ENCODE peak calls at places on chromosomes 11 and 22, in seven cellular contexts. One of them, this sample, is unnamed.

GRCh38 chr11:33542921-33543320 is 157.7 kb downstream of the C11orf91 start:
- DNase-seq in dorsolateral prefrontal cortex: peak; percentile 49
- DNase-seq in OCI-LY7: peak; percentile 51
- DNase-seq in T-helper 9 cell: peak; percentile 25
- DNase-seq in NCI-H1092: peak; percentile 12
- DNase-seq in memory B cell: peak; percentile 43
- DNase-seq in globus pallidus: peak; percentile 47
- DNase-seq in this sample: peak; percentile 84

GRCh38 chr11:66637557-66638176 is 836 bp upstream of the RBM4 start:
- DNase-seq in OCI-LY7: no peak
- DNase-seq in T-helper 9 cell: no peak
- DNase-seq in dorsolateral prefrontal cortex: no peak
- DNase-seq in memory B cell: no peak
- DNase-seq in NCI-H1092: no peak
- DNase-seq in globus pallidus: no peak
- DNase-seq in this sample: no peak

GRCh38 chr22:47495102-47495501 is 732.7 kb downstream of the TBC1D22A start:
- DNase-seq in OCI-LY7: peak; percentile 62
- DNase-seq in T-helper 9 cell: no peak
- DNase-seq in globus pallidus: no peak
- DNase-seq in dorsolateral prefrontal cortex: no peak
- DNase-seq in NCI-H1092: no peak
- DNase-seq in memory B cell: no peak
- DNase-seq in this sample: no peak

GRCh38 chr22:17919276-17920144 is 104.9 kb downstream of the MICAL3 start:
- DNase-seq in NCI-H1092: no peak
- DNase-seq in dorsolateral prefrontal cortex: no peak
- DNase-seq in globus pallidus: no peak
- DNase-seq in OCI-LY7: no peak
- DNase-seq in memory B cell: no peak
- DNase-seq in T-helper 9 cell: no peak
- DNase-seq in this sample: peak; percentile 65

GRCh38 chr11:119108151-119108856 is 1.2 kb downstream of the C2CD2L start:
- DNase-seq in memory B cell: no peak
- DNase-seq in NCI-H1092: no peak
- DNase-seq in T-helper 9 cell: no peak
- DNase-seq in OCI-LY7: peak; percentile 71
- DNase-seq in globus pallidus: no peak
- DNase-seq in dorsolateral prefrontal cortex: peak; percentile 61
- DNase-seq in this sample: no peak

GRCh38 chr11:102239906-102240305 is 77.4 kb upstream of the BIRC3 start:
- DNase-seq in NCI-H1092: no peak
- DNase-seq in memory B cell: no peak
- DNase-seq in dorsolateral prefrontal cortex: no peak
- DNase-seq in globus pallidus: no peak
- DNase-seq in T-helper 9 cell: no peak
- DNase-seq in OCI-LY7: no peak
- DNase-seq in this sample: no peak

GRCh38 chr11:45736424-45736823 is 68.5 kb upstream of the SLC35C1 start:
- DNase-seq in T-helper 9 cell: no peak
- DNase-seq in NCI-H1092: no peak
- DNase-seq in memory B cell: no peak
- DNase-seq in dorsolateral prefrontal cortex: no peak
- DNase-seq in OCI-LY7: no peak
- DNase-seq in globus pallidus: no peak
- DNase-seq in this sample: no peak

GRCh38 chr11:127493330-127493729 is 492.8 kb upstream of the KIRREL3 start:
- DNase-seq in globus pallidus: peak; percentile 12
- DNase-seq in T-helper 9 cell: no peak
- DNase-seq in NCI-H1092: peak; percentile 19
- DNase-seq in dorsolateral prefrontal cortex: no peak
- DNase-seq in OCI-LY7: peak; percentile 10
- DNase-seq in memory B cell: no peak
- DNase-seq in this sample: no peak

GRCh38 chr11:129440028-129440630 is 64.5 kb downstream of the BARX2 start:
- DNase-seq in T-helper 9 cell: no peak
- DNase-seq in dorsolateral prefrontal cortex: no peak
- DNase-seq in NCI-H1092: no peak
- DNase-seq in globus pallidus: no peak
- DNase-seq in OCI-LY7: no peak
- DNase-seq in memory B cell: no peak
- DNase-seq in this sample: peak; percentile 93

GRCh38 chr11:84780689-84781293 is 846.4 kb downstream of the DLG2 start:
- DNase-seq in memory B cell: no peak
- DNase-seq in NCI-H1092: peak; percentile 30
- DNase-seq in OCI-LY7: peak; percentile 31
- DNase-seq in globus pallidus: peak; percentile 4
- DNase-seq in T-helper 9 cell: no peak
- DNase-seq in dorsolateral prefrontal cortex: no peak
- DNase-seq in this sample: no peak

GRCh38 chr22:49638001-49638400 is 189.7 kb downstream of the BRD1 start:
- DNase-seq in OCI-LY7: no peak
- DNase-seq in memory B cell: no peak
- DNase-seq in NCI-H1092: no peak
- DNase-seq in globus pallidus: no peak
- DNase-seq in T-helper 9 cell: no peak
- DNase-seq in dorsolateral prefrontal cortex: no peak
- DNase-seq in this sample: no peak

GRCh38 chr11:125995313-125995712 is 49.5 kb downstream of the VSIG10L2 start:
- DNase-seq in T-helper 9 cell: no peak
- DNase-seq in globus pallidus: no peak
- DNase-seq in OCI-LY7: no peak
- DNase-seq in NCI-H1092: no peak
- DNase-seq in memory B cell: no peak
- DNase-seq in dorsolateral prefrontal cortex: peak; percentile 46
- DNase-seq in this sample: no peak

GRCh38 chr11:126115820-126116319 is 53.2 kb upstream of the CDON start:
- DNase-seq in NCI-H1092: peak; percentile 94
- DNase-seq in memory B cell: no peak
- DNase-seq in dorsolateral prefrontal cortex: no peak
- DNase-seq in T-helper 9 cell: no peak
- DNase-seq in OCI-LY7: no peak
- DNase-seq in globus pallidus: peak; percentile 25
- DNase-seq in this sample: peak; percentile 81

GRCh38 chr11:16148301-16148787 is 208.0 kb downstream of the SOX6 start:
- DNase-seq in OCI-LY7: no peak
- DNase-seq in NCI-H1092: no peak
- DNase-seq in dorsolateral prefrontal cortex: no peak
- DNase-seq in T-helper 9 cell: no peak
- DNase-seq in memory B cell: no peak
- DNase-seq in globus pallidus: peak; percentile 53
- DNase-seq in this sample: no peak

GRCh38 chr22:36470162-36470993 is 11.1 kb downstream of the TXN2 start:
- DNase-seq in dorsolateral prefrontal cortex: peak; percentile 85
- DNase-seq in globus pallidus: peak; percentile 80
- DNase-seq in T-helper 9 cell: peak; percentile 68
- DNase-seq in memory B cell: peak; percentile 77
- DNase-seq in NCI-H1092: peak; percentile 83
- DNase-seq in OCI-LY7: peak; percentile 88
- DNase-seq in this sample: peak; percentile 95

This sample was measured in islet precursor cell.